ENCODE peak calls at places on chromosomes 12 and 14, in ten cellular contexts. K is activated CD8-positive, alpha-beta T cell treated with anti-CD3 and anti-CD28 coated beads for 36 hours; M is mucosa of descending colon; Y is pancreas; C is left lung; E is activated naive CD4-positive, alpha-beta T cell treated with anti-CD3 and anti-CD28 coated beads, Interleukin-2, amount 50 U/mL, for 72 hours; J is right cardiac atrium; L is HepG2; O is activated CD8-positive, alpha-beta memory T cell treated with anti-CD3 and anti-CD28 coated beads, Interleukin-2, amount 10 ng/mL, durations not matched to agents 7 days and 5 days; G is WTC11. Z is an unnamed sample.
A peak's percentile ranks its signal among the peaks of the same experiment; 100 is the strongest.

GRCh38 chr12:108814462-108815211 is 42.7 kb downstream of the SSH1 start:
- ATAC-seq in O (no peak), C (no peak), Y (peak; percentile 17), J (no peak), G (no peak), E (no peak), M (no peak), K (no peak), L (no peak), Z (no peak)

GRCh38 chr12:112530941-112531340 is 112.2 kb downstream of the PTPN11 start:
- ATAC-seq in E (no peak), G (no peak), M (no peak), C (no peak), Y (no peak), K (no peak), J (no peak), L (no peak), O (no peak), Z (no peak)

GRCh38 chr14:75636100-75636692 is 24.5 kb downstream of the ERG28 start:
- ATAC-seq in C (no peak), M (no peak), J (peak; percentile 46), K (no peak), E (no peak), O (no peak), Y (no peak), G (no peak), L (no peak), Z (no peak)

GRCh38 chr12:1781770-1782169 is 38.6 kb upstream of the LRTM2 start:
- ATAC-seq in J (no peak), M (no peak), C (peak; percentile 90), E (no peak), O (no peak), L (peak; percentile 55), Y (no peak), K (no peak), G (no peak), Z (no peak)

GRCh38 chr14:32808574-32809098 is 130.0 kb upstream of the NPAS3 start:
- ATAC-seq in C (peak; percentile 10), G (no peak), M (no peak), Y (peak; percentile 86), J (peak; percentile 76), E (no peak), O (no peak), K (no peak), L (no peak), Z (no peak)

GRCh38 chr14:101790232-101790631 is 28.7 kb downstream of the PPP2R5C start:
- ATAC-seq in O (no peak), Y (no peak), G (no peak), K (no peak), E (no peak), L (no peak), M (no peak), J (no peak), C (no peak), Z (no peak)

GRCh38 chr14:58460772-58461171 is 33.3 kb downstream of the KIAA0586 start:
- ATAC-seq in G (no peak), K (no peak), J (no peak), Y (no peak), M (no peak), E (no peak), L (no peak), O (no peak), C (peak; percentile 80), Z (no peak)

GRCh38 chr12:61097991-61098580 is 1162.1 kb upstream of the USP15 start:
- ATAC-seq in C (no peak), G (peak; percentile 20), J (no peak), M (no peak), K (no peak), E (no peak), O (no peak), Y (no peak), L (no peak), Z (no peak)

GRCh38 chr14:80973918-80974317 is 18.5 kb downstream of the TSHR start:
- ATAC-seq in E (no peak), O (peak; percentile 11), M (no peak), C (no peak), L (no peak), J (no peak), K (peak; percentile 53), Y (peak; percentile 28), G (no peak), Z (no peak)

GRCh38 chr12:53045646-53046045 is 4.2 kb upstream of the TNS2 start:
- ATAC-seq in O (no peak), J (no peak), G (no peak), K (no peak), Y (no peak), L (no peak), C (no peak), M (no peak), E (no peak), Z (no peak)

GRCh38 chr14:61620130-61620946 is 75.0 kb upstream of the HIF1A start:
- ATAC-seq in L (peak; percentile 88), Y (peak; percentile 70), C (peak; percentile 75), E (peak; percentile 97), M (peak; percentile 38), J (peak; percentile 55), G (no peak), O (peak; percentile 84), K (peak; percentile 93), Z (peak; percentile 53)

GRCh38 chr12:95837240-95838038 is 21.3 kb upstream of the SNRPF start:
- ATAC-seq in M (peak; percentile 48), K (no peak), J (peak; percentile 14), C (peak; percentile 33), E (no peak), L (peak; percentile 75), G (no peak), O (no peak), Y (peak; percentile 29), Z (no peak)

GRCh38 chr12:123732251-123732650 is 20.1 kb downstream of the ATP6V0A2 start:
- ATAC-seq in G (no peak), L (no peak), M (no peak), C (no peak), Y (no peak), O (no peak), E (no peak), K (no peak), J (no peak), Z (no peak)

GRCh38 chr14:102796661-102797190 is 19.5 kb downstream of the TRAF3 start:
- ATAC-seq in Y (no peak), J (no peak), O (no peak), C (no peak), E (no peak), G (no peak), K (no peak), M (no peak), L (no peak), Z (no peak)

GRCh38 chr12:102119674-102120563 is at the start of the genes NUP37 and PARPBP:
- ATAC-seq in J (peak; percentile 100), O (peak; percentile 95), G (peak; percentile 94), Y (peak; percentile 100), E (peak; percentile 96), M (peak; percentile 100), K (peak; percentile 95), C (peak; percentile 100), L (peak; percentile 98), Z (peak; percentile 99)

GRCh38 chr14:49598182-49598478 is 610 bp upstream of the LRR1 start:
- ATAC-seq in J (peak; percentile 27), L (no peak), M (peak; percentile 3), K (peak; percentile 4), Y (peak; percentile 57), G (peak; percentile 2), C (peak; percentile 31), E (peak; percentile 32), O (peak; percentile 3), Z (peak; percentile 12)

GRCh38 chr12:54041097-54041690 is 8.3 kb downstream of the HOXC5 start:
- ATAC-seq in O (no peak), M (no peak), L (no peak), K (no peak), G (no peak), C (no peak), J (no peak), E (no peak), Y (no peak), Z (no peak)

GRCh38 chr14:75200451-75200850 is 24.0 kb upstream of the TMED10 start:
- ATAC-seq in M (peak; percentile 84), O (no peak), E (peak; percentile 18), K (no peak), C (peak; percentile 70), J (peak; percentile 10), Y (peak; percentile 77), L (no peak), G (peak; percentile 63), Z (no peak)

GRCh38 chr14:103711516-103712431 is 3.5 kb downstream of the XRCC3 start:
- ATAC-seq in J (peak; percentile 2), C (no peak), E (no peak), G (no peak), M (peak; percentile 46), K (no peak), Y (peak; percentile 1), O (no peak), L (no peak), Z (no peak)

GRCh38 chr14:21734457-21735074 is 60.9 kb upstream of the OR4E1 start:
- ATAC-seq in E (peak; percentile 47), G (no peak), C (peak; percentile 75), Y (peak; percentile 41), L (peak; percentile 79), J (no peak), O (peak; percentile 53), M (peak; percentile 70), K (peak; percentile 50), Z (no peak)

GRCh38 chr14:67725171-67725570 is 23.5 kb downstream of the RDH12 start:
- ATAC-seq in E (no peak), G (no peak), Y (no peak), K (no peak), J (no peak), O (no peak), C (no peak), L (no peak), M (no peak), Z (no peak)

GRCh38 chr12:28899951-28900350 is 249.1 kb upstream of the FAR2 start:
- ATAC-seq in C (peak; percentile 47), O (no peak), E (no peak), G (no peak), L (no peak), M (no peak), K (no peak), J (no peak), Y (no peak), Z (no peak)

GRCh38 chr14:98292191-98292590 is 979.8 kb downstream of the BCL11B start:
- ATAC-seq in G (no peak), C (no peak), Y (no peak), J (no peak), E (no peak), L (no peak), M (no peak), K (no peak), O (no peak), Z (no peak)

GRCh38 chr14:96578619-96579018 is 76.4 kb downstream of the PAPOLA start:
- ATAC-seq in Y (no peak), C (peak; percentile 78), G (no peak), O (no peak), E (no peak), L (no peak), J (no peak), K (no peak), M (peak; percentile 5), Z (no peak)

GRCh38 chr14:67416810-67417209 is 4.8 kb upstream of the PLEK2 start:
- ATAC-seq in E (no peak), J (no peak), O (no peak), C (no peak), M (no peak), Y (no peak), K (no peak), L (no peak), G (no peak), Z (no peak)

GRCh38 chr12:75177997-75178396 is 31.6 kb downstream of the KCNC2 start:
- ATAC-seq in M (no peak), G (no peak), E (peak; percentile 84), L (no peak), Y (peak; percentile 18), O (no peak), J (no peak), C (peak; percentile 81), K (peak; percentile 61), Z (no peak)

GRCh38 chr14:99663716-99664635 is 19.0 kb downstream of the HHIPL1 start:
- ATAC-seq in L (peak; percentile 70), Y (no peak), M (no peak), G (peak; percentile 70), O (no peak), K (no peak), C (no peak), E (no peak), J (no peak), Z (no peak)

GRCh38 chr12:111841236-111841749 is 735 bp upstream of the MAPKAPK5 start:
- ATAC-seq in C (no peak), K (peak; percentile 6), Y (no peak), G (no peak), M (no peak), L (peak; percentile 3), O (no peak), J (no peak), E (peak; percentile 8), Z (peak; percentile 14)

Z was measured in gastroesophageal sphincter.